ENCODE peak calls at places on chromosomes 2 and 18, in nine cellular contexts. A is RPMI8226, V is psoas muscle, Z is G401, Q is mammary epithelial cell, J is NCI-H1105, Y is BJ, W is left lung, H is MCF 10A. E is an unnamed sample.

GRCh38 chr2:215503381-215503780 is 67.5 kb upstream of the FN1 start:
- DNase-seq in A (no peak), V (no peak), Z (no peak), Q (no peak), J (no peak), Y (peak), W (no peak), H (no peak), E (no peak)

GRCh38 chr2:20597868-20598183 is 53.1 kb downstream of the HS1BP3 start:
- DNase-seq in A (no peak), V (no peak), Z (no peak), Q (no peak), J (no peak), Y (no peak), W (peak), H (no peak), E (peak)

GRCh38 chr2:174449033-174449432 is 37.8 kb downstream of the GPR155 start:
- DNase-seq in A (no peak), V (no peak), Z (no peak), Q (no peak), J (no peak), Y (no peak), W (no peak), H (no peak), E (no peak)

GRCh38 chr2:71494523-71495155 is 41.3 kb downstream of the DYSF start:
- DNase-seq in A (no peak), V (no peak), Z (no peak), Q (peak), J (no peak), Y (no peak), W (no peak), H (peak), E (no peak)

GRCh38 chr2:222835142-222835822 is 25.6 kb upstream of the ACSL3 start:
- DNase-seq in A (peak), V (no peak), Z (no peak), Q (peak), J (peak), Y (no peak), W (no peak), H (peak), E (no peak)

GRCh38 chr18:44733069-44733753 is 52.5 kb downstream of the SETBP1 start:
- DNase-seq in A (peak), V (no peak), Z (peak), Q (peak), J (no peak), Y (peak), W (no peak), H (peak), E (no peak)

GRCh38 chr2:72544554-72544953 is 281.3 kb downstream of the EXOC6B start:
- DNase-seq in A (no peak), V (no peak), Z (no peak), Q (no peak), J (no peak), Y (no peak), W (no peak), H (no peak), E (no peak)

GRCh38 chr2:11389551-11390528 is 45.4 kb upstream of the ROCK2 start:
- DNase-seq in A (no peak), V (no peak), Z (peak), Q (peak), J (no peak), Y (no peak), W (peak), H (peak), E (no peak)

GRCh38 chr2:3399829-3400228 is 20.3 kb downstream of the TRAPPC12 start:
- DNase-seq in A (no peak), V (peak), Z (peak), Q (no peak), J (no peak), Y (no peak), W (no peak), H (no peak), E (peak)

GRCh38 chr2:60515751-60516226 is 37.7 kb downstream of the BCL11A start:
- DNase-seq in A (no peak), V (no peak), Z (no peak), Q (peak), J (no peak), Y (peak), W (peak), H (peak), E (no peak)

GRCh38 chr2:176177580-176178270 is 10.7 kb upstream of the HOXD1 start:
- DNase-seq in A (no peak), V (no peak), Z (no peak), Q (no peak), J (peak), Y (no peak), W (no peak), H (no peak), E (no peak)

GRCh38 chr2:216651370-216651881 is 18.2 kb downstream of the IGFBP2 start:
- DNase-seq in A (no peak), V (no peak), Z (no peak), Q (peak), J (no peak), Y (no peak), W (no peak), H (peak), E (no peak)

GRCh38 chr2:141317986-141318385 is 812.8 kb downstream of the LRP1B start:
- DNase-seq in A (no peak), V (no peak), Z (no peak), Q (no peak), J (no peak), Y (no peak), W (no peak), H (no peak), E (no peak)

GRCh38 chr2:232229296-232229916 is 149.1 kb upstream of the ALPP start:
- DNase-seq in A (no peak), V (no peak), Z (no peak), Q (peak), J (no peak), Y (peak), W (peak), H (no peak), E (peak)

GRCh38 chr2:36277146-36277808 is 78.3 kb upstream of the CRIM1 start:
- DNase-seq in A (no peak), V (no peak), Z (no peak), Q (peak), J (no peak), Y (no peak), W (no peak), H (peak), E (no peak)